ENCODE peak calls at places on chromosomes 4 and X, in five cellular contexts. K, B, H, G and L are unnamed samples.

GRCh38 chr4:78864405-78865024 is 74.7 kb downstream of the PAQR3 start:
- DNase-seq in K (peak; percentile 70), B (peak; percentile 83), H (peak; percentile 57), G (peak; percentile 90), L (no peak)

GRCh38 chr4:81446634-81447033 is 25.1 kb downstream of the RASGEF1B start:
- DNase-seq in K (no peak), B (no peak), H (no peak), G (no peak), L (no peak)

GRCh38 chrX:13252726-13253125 is 67.1 kb downstream of the ATXN3L start:
- DNase-seq in K (no peak), B (no peak), H (no peak), G (peak; percentile 33), L (no peak)

GRCh38 chr4:6498511-6499240 is 26.3 kb upstream of the PPP2R2C start:
- DNase-seq in K (no peak), B (no peak), H (no peak), G (no peak), L (no peak)

GRCh38 chr4:74109894-74110605 is 11.1 kb upstream of the CXCL2 start:
- DNase-seq in K (no peak), B (peak; percentile 88), H (no peak), G (peak; percentile 98), L (no peak)

GRCh38 chr4:173413043-173413442 is 14.1 kb upstream of the SCRG1 start:
- DNase-seq in K (no peak), B (peak; percentile 22), H (no peak), G (peak; percentile 80), L (no peak)

GRCh38 chr4:89482248-89482647 is 174.6 kb upstream of the GPRIN3 start:
- DNase-seq in K (peak; percentile 61), B (peak; percentile 54), H (no peak), G (peak; percentile 65), L (no peak)

GRCh38 chrX:50920132-50920531 is 9.6 kb downstream of the BMP15 start:
- DNase-seq in K (peak; percentile 22), B (peak; percentile 41), H (no peak), G (peak; percentile 24), L (no peak)

GRCh38 chrX:46788902-46789301 is 30.0 kb upstream of the SLC9A7 start:
- DNase-seq in K (peak; percentile 59), B (no peak), H (no peak), G (peak; percentile 65), L (no peak)

GRCh38 chrX:22320236-22320635 is 47.5 kb downstream of the CBLL2 start:
- DNase-seq in K (peak; percentile 76), B (no peak), H (no peak), G (no peak), L (no peak)

GRCh38 chr4:58553031-58553430 is 1442.8 kb upstream of the IGFBP7 start:
- DNase-seq in K (no peak), B (no peak), H (no peak), G (no peak), L (no peak)

GRCh38 chrX:129606918-129607317 is 47.8 kb downstream of the APLN start:
- DNase-seq in K (peak; percentile 63), B (peak; percentile 48), H (peak; percentile 54), G (peak; percentile 54), L (no peak)

GRCh38 chrX:108312938-108313337 is 125.3 kb downstream of the COL4A6 start:
- DNase-seq in K (peak; percentile 29), B (peak; percentile 88), H (no peak), G (peak; percentile 69), L (peak; percentile 58)

GRCh38 chr4:110005461-110006056 is 92.9 kb downstream of the EGF start:
- DNase-seq in K (peak; percentile 68), B (peak; percentile 85), H (peak; percentile 42), G (peak; percentile 78), L (no peak)

GRCh38 chrX:123339201-123339905 is 155.3 kb downstream of the GRIA3 start:
- DNase-seq in K (no peak), B (peak; percentile 69), H (no peak), G (peak; percentile 88), L (no peak)

GRCh38 chrX:43882294-43882681 is at the start of gene MAOB:
- DNase-seq in K (peak; percentile 58), B (peak; percentile 24), H (peak; percentile 1), G (peak; percentile 2), L (peak; percentile 83)
- H3K4me3 ChIP-seq in K (peak within 1 kb of the TSS; percentile 39), B (no peak within 1 kb of the TSS), H (no peak within 1 kb of the TSS), G (peak within 1 kb of the TSS; percentile 20), L (peak within 1 kb of the TSS; percentile 37)

GRCh38 chr4:182174979-182175378 is 68.2 kb upstream of the TENM3 start:
- DNase-seq in K (no peak), B (no peak), H (no peak), G (no peak), L (no peak)
- H3K4me3 ChIP-seq in K (no peak overlapping the region), B (no peak overlapping the region), H (no peak overlapping the region), G (no peak overlapping the region), L (no peak overlapping the region)

GRCh38 chrX:19515615-19516105 is 352 bp upstream of the MAP3K15 start:
- DNase-seq in K (no peak), B (no peak), H (no peak), G (no peak), L (no peak)
- H3K4me3 ChIP-seq in K (peak overlapping the region; percentile 39), B (no peak overlapping the region), H (no peak overlapping the region), G (no peak overlapping the region), L (peak overlapping the region; percentile 52)

GRCh38 chrX:152137771-152138387 is 498 bp downstream of the MAGEA10 start:
- DNase-seq in K (no peak), B (no peak), H (no peak), G (no peak), L (no peak)
- H3K4me3 ChIP-seq in K (no peak overlapping the region), B (no peak overlapping the region), H (no peak overlapping the region), G (no peak overlapping the region), L (no peak overlapping the region)

GRCh38 chr4:152352215-152352614 is 183.7 kb downstream of the FBXW7 start:
- DNase-seq in K (no peak), B (no peak), H (no peak), G (no peak), L (no peak)
- H3K4me3 ChIP-seq in K (peak overlapping the region; percentile 25), B (peak overlapping the region; percentile 86), H (no peak overlapping the region), G (peak overlapping the region; percentile 81), L (peak overlapping the region; percentile 88)

DNA sequence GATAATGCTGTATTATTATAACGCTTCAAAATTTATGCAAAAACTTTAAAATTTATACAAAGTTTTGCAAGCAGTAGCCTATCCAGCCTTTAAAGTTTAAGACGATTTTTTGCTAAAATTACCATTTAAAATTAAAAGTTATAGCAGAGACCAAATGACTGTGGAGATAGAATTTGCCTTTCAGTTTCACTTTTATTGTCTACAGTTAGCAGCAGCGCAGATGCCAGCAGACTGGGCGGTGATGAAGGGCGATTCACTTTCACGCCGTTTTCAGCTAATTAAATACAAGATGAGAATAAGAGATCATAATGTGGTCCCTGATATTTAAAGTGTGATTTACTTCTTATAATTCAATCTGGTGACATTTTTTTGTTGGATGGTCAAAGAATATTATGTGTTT is 1381.5 kb upstream of the ADGRL3 start:
- DNase-seq in K (no peak), B (no peak), H (no peak), G (no peak), L (no peak)
- H3K4me3 ChIP-seq in K (no peak overlapping the region), B (no peak overlapping the region), H (no peak overlapping the region), G (no peak overlapping the region), L (no peak overlapping the region)

DNA sequence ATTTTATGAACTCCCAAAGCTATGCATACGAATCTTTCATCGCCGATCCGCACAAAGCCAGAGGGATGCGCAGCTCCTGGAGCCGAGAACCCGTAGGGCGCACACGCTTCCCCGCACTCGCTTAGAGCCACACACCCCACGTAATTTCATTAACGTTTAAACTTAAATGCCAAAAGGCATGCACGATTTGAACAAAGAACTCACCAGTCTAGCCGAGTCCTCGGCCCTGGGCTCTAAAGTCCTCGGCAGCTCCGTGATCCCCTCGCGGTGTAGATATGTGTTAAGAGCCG is 2.4 kb upstream of the FAT1 start:
- DNase-seq in K (no peak), B (no peak), H (no peak), G (no peak), L (no peak)
- H3K4me3 ChIP-seq in K (peak overlapping the region; percentile 96), B (peak overlapping the region; percentile 99), H (no peak overlapping the region), G (peak overlapping the region; percentile 90), L (peak overlapping the region; percentile 72)

GRCh38 chr4:825063-825968 is 613 bp downstream of the CPLX1 start:
- DNase-seq in K (peak; percentile 79), B (no peak), H (peak; percentile 37), G (peak; percentile 6), L (no peak)
- H3K4me3 ChIP-seq in K (peak overlapping the region; percentile 21), B (peak overlapping the region; percentile 10), H (no peak overlapping the region), G (no peak overlapping the region), L (peak overlapping the region; percentile 62)